ENCODE peak calls at places on chromosome X, in eight cellular contexts. V is right lobe of liver, E is IMR-90, J is heart left ventricle, F is transverse colon, K is thyroid gland, W is body of pancreas, G is uterus. R is an unnamed sample. For H3K4me1, the result is how much of the 10 kb centered on the place peaks cover.

GRCh38 chrX:101478366-101478765 is 6.9 kb upstream of the ARMCX4 start:
- DNase-seq in V (no peak), E (no peak), J (no peak), F (no peak), K (no peak), W (no peak), G (no peak), R (no peak)

GRCh38 chrX:1700757-1701156 is 85.9 kb downstream of the ASMT start:
- DNase-seq in V (no peak), E (no peak), J (no peak), F (no peak), K (no peak), W (no peak), G (no peak), R (peak)

GRCh38 chrX:30570505-30570904 is 7.1 kb downstream of the TASL start:
- DNase-seq in V (no peak), E (peak), J (no peak), F (no peak), K (no peak), W (no peak), G (no peak), R (no peak)

GRCh38 chrX:15418041-15418706 is 34.0 kb upstream of the VEGFD start:
- DNase-seq in V (no peak), E (peak), J (no peak), F (no peak), K (no peak), W (no peak), G (no peak), R (no peak)

GRCh38 chrX:131778269-131779218 is 234.7 kb downstream of the OR13H1 start:
- DNase-seq in V (no peak), E (peak), J (no peak), F (peak), K (no peak), W (no peak), G (peak), R (no peak)

GRCh38 chrX:45710081-45710801 is 509.6 kb upstream of the DIPK2B start:
- DNase-seq in V (no peak), E (peak), J (no peak), F (no peak), K (no peak), W (no peak), G (no peak), R (no peak)

GRCh38 chrX:9700555-9700954 is 65.1 kb downstream of the GPR143 start:
- DNase-seq in V (no peak), E (no peak), J (no peak), F (no peak), K (no peak), W (no peak), G (no peak), R (no peak)

GRCh38 chrX:30957753-30958152 is 68.7 kb upstream of the TAB3 start:
- DNase-seq in V (no peak), E (peak), J (no peak), F (no peak), K (no peak), W (no peak), G (no peak), R (no peak)

GRCh38 chrX:99798951-99799350 is 611.1 kb downstream of the PCDH19 start:
- DNase-seq in V (no peak), E (no peak), J (no peak), F (no peak), K (no peak), W (no peak), G (no peak), R (no peak)

GRCh38 chrX:64894454-64895038 is 81.7 kb downstream of the ZC4H2 start:
- DNase-seq in V (peak), E (peak), J (no peak), F (peak), K (peak), W (peak), G (no peak), R (no peak)

GRCh38 chrX:48696301-48697181 is at the start of gene SUV39H1:
- DNase-seq in V (peak), E (peak), J (peak), F (peak), K (peak), W (peak), G (peak), R (peak)

GRCh38 chrX:15425024-15425423 is 40.8 kb upstream of the VEGFD start:
- DNase-seq in V (no peak), E (no peak), J (no peak), F (no peak), K (no peak), W (no peak), G (no peak), R (no peak)

DNA sequence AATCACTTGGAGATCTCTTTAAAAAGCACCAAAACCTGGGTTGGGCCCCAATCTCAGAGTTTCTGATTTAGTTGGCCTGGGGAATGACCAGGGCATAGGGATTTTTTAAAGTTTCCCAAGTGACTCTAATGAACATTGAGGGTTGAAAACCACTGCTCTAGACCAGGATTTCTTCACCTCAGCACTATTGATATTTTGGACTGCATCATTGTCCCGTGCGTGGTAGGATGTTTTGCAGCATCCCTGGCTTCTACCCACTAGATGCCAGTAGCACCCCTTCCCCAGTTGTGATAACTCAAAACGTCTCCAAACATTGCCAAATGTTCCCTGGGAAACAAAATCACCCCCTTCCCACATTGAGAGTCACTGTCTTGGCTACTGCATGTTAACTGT is 61.8 kb downstream of the ATXN3L start:
- DNase-seq in V (no peak), E (no peak), J (no peak), F (no peak), K (no peak), W (no peak), G (no peak), R (no peak)
- H3K4me1 ChIP-seq in V (under half), E (under half), J (under half), F (under half), K (under half), W (under half), G (under half), R (under half)

GRCh38 chrX:13398839-13399238 is 79.0 kb upstream of the ATXN3L start:
- DNase-seq in V (no peak), E (no peak), J (no peak), F (no peak), K (no peak), W (no peak), G (no peak), R (no peak)

GRCh38 chrX:13398073-13398823 is 78.4 kb upstream of the ATXN3L start:
- DNase-seq in V (no peak), E (peak), J (no peak), F (peak), K (no peak), W (peak), G (peak), R (no peak)

GRCh38 chrX:13401724-13402123 is 81.9 kb upstream of the ATXN3L start:
- DNase-seq in V (no peak), E (no peak), J (no peak), F (no peak), K (no peak), W (no peak), G (no peak), R (no peak)

DNA sequence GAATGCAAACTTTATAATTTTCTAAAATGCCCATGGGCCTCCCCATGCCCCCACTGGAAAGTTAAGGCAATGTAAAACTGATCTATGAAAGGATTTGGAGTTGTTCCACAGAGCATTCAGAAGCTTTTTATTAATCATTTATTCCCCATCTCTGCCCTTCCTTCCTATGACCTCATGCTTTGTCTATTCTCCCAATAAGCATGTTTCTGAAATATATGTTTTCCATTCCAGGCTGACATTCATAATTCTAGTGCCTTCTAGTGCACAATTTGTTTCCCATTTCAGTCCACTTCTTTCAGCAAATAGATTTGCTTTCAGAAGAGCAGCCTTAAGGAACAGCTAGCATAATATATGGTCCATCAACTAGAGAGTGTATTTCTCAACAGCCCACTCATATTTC is 77.0 kb upstream of the ATXN3L start:
- DNase-seq in V (no peak), E (peak), J (no peak), F (no peak), K (no peak), W (no peak), G (no peak), R (no peak)
- TF ChIP-seq POLR2A in V (no peak), E (no peak), J (no peak), F (no peak), K (no peak), W (no peak), G (no peak), R (no peak)

DNA sequence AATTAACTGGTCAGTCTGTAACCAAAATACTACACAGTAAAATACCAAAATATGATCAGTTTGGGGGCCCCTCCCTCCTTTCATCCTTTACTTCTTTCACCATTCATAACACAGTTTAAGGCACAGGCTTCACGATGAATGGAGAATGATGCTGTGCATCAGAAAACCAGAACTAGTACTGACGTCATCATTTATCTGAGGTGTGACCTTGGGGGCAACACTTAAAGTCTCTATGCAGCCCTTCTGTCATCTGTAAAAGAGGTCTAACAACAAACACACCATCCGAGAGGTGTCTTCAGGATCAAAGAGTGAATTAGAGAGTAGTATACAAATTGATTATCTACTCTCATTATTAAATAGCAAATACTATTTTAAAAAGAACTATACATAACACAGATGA is 135.4 kb downstream of the SH3KBP1 start:
- DNase-seq in V (no peak), E (no peak), J (no peak), F (no peak), K (no peak), W (no peak), G (no peak), R (no peak)
- H3K4me1 ChIP-seq in V (under half), E (under half), J (under half), F (under half), K (under half), W (under half), G (under half), R (under half)

DNA sequence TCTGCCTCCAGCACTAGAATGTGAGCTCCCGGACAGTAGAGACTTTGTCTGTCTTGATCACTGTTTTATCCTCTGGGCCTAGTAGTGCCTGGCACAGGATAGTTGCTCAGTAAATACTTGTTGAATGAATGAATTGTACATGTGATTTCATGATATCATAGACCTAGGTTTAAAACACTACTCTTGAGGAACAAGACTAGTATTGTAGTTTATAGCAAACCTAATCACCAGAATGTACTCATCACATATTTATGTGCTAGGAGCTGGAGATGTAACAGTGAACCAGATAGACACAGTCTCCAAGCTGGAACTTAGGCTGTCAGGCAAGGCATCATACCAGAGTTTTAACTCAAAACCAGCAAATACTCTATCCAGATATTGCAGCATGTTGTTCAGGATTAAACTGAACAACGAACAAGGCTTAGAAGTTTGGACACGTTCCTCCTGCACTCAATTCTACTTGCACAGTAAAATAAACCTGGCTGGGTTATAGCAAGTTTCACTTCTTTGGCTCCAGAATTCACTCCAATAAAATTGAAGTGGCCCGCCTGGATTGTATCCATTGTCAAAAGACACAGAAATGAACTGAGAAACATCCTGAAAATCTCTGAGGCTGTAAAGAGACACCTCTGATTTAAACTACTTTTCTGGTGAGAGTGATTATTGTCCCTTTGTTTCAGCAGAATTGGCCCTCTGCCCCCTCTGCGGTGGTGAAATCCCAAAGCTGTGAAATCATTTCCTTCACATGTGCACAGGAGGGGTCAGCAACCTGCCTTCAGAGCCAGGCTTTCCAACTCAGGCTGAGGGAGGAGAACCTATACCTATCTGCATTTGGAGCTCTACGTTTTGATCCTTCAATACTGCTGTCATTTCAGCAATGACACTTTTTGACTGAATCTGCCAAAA is 23.2 kb downstream of the GAB3 start:
- DNase-seq in V (peak), E (peak), J (no peak), F (peak), K (peak), W (peak), G (peak), R (peak)
- TF ChIP-seq POLR2A in V (no peak), E (peak), J (no peak), F (no peak), K (no peak), W (no peak), G (no peak), R (no peak)

DNA sequence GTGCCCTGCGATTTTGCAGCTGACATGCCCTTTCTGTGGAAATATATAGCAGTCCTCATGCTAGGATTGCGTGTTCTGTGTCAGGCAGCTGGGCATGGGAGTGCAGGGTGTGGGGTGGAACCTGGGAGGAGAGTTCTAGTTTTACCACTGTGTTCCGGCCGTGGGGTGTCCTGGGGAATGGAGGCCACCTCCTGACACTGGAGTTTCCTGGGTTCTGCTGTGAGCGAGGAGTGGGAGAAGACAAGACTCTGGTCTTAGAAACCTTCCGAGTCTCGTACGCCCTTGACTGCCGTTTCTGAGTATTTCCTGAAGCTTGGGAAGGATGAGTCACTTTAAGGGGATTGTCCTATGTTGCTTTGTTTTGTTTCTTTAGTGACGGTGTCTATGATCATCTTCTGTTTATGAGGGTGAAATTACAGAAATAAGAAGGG is 19.0 kb downstream of the CD99 start:
- DNase-seq in V (no peak), E (peak), J (no peak), F (peak), K (no peak), W (no peak), G (no peak), R (no peak)
- H3K4me1 ChIP-seq in V (under half), E (under half), J (half or more), F (under half), K (under half), W (under half), G (under half), R (half or more)

DNA sequence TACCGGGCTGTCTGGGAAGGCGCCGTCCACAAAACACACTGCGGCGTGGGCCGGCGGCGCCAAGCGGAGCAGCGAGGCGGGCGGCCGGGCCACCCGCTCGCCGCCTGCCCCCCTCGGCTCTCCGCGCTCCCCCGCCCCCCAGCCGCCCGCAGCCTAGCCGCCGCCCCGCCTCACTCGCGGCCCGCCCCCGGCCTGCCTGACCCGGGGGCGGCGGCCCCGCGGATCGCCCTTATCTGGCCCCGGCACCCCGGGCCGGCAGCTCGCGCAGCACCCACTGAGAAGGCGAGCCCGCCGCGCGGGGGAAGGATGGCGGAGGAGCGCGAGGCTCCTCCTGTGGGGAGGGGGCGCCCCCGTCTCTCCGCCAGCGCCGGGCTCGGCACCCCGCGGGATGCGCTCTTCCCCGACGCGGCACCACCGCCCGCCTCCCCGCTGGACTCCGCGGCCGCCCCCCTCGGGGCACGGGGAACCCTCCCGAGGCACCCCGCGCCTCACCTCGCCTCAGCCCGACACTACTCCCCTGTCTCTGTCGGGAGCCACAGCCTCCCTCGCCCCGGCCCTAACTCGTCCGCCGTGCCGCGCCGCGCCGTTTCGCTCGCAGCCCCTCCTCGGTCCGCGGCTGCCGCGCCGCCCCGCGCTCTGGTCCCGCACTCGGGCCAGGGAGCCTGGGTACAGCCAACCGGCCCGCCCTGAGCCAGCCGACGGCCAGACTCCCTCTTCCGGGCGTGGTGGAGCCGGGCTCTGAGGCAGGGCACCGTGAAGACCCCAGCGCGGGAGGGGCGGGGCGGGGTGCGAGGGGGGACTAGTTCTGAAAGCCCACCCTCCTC is 564 bp downstream of the ATP11C start:
- DNase-seq in V (peak), E (peak), J (peak), F (peak), K (peak), W (peak), G (peak), R (no peak)
- TF ChIP-seq POLR2A in V (no peak), E (no peak), J (no peak), F (no peak), K (no peak), W (no peak), G (peak), R (no peak)